ENCODE peak calls at places on chromosome 1, in four cellular contexts. One of them, this sample, is unnamed. For H3K4me1, the result is how much of the 10 kb centered on the place peaks cover.

GRCh38 chr1:93844262-93845045 is 34.6 kb downstream of the DNTTIP2 start:
- DNase-seq in psoas muscle: no peak
- DNase-seq in esophagus muscularis mucosa: peak
- DNase-seq in mammary epithelial cell: peak
- DNase-seq in this sample: peak

GRCh38 chr1:109980324-109981127 is 4.0 kb upstream of the AHCYL1 start:
- DNase-seq in psoas muscle: peak
- DNase-seq in mammary epithelial cell: peak
- DNase-seq in esophagus muscularis mucosa: no peak
- DNase-seq in this sample: no peak

GRCh38 chr1:89198081-89198480 is 661 bp downstream of the GBP4 start:
- DNase-seq in psoas muscle: no peak
- DNase-seq in esophagus muscularis mucosa: no peak
- DNase-seq in mammary epithelial cell: no peak
- DNase-seq in this sample: no peak

GRCh38 chr1:67729872-67730271 is 44.9 kb downstream of the GADD45A start:
- DNase-seq in psoas muscle: no peak
- DNase-seq in mammary epithelial cell: no peak
- DNase-seq in esophagus muscularis mucosa: no peak
- DNase-seq in this sample: no peak

GRCh38 chr1:23344987-23345472 is 946 bp upstream of the HNRNPR start:
- DNase-seq in mammary epithelial cell: no peak
- DNase-seq in psoas muscle: no peak
- DNase-seq in esophagus muscularis mucosa: no peak
- DNase-seq in this sample: no peak

GRCh38 chr1:43573066-43573799 is 42.5 kb downstream of the PTPRF start:
- DNase-seq in esophagus muscularis mucosa: no peak
- DNase-seq in psoas muscle: no peak
- DNase-seq in mammary epithelial cell: no peak
- DNase-seq in this sample: no peak

GRCh38 chr1:27342391-27342777 is 562 bp downstream of the SYTL1 start:
- DNase-seq in psoas muscle: no peak
- DNase-seq in mammary epithelial cell: no peak
- DNase-seq in esophagus muscularis mucosa: no peak
- DNase-seq in this sample: no peak

GRCh38 chr1:79235221-79236002 is 228.9 kb upstream of the ADGRL4 start:
- DNase-seq in mammary epithelial cell: peak
- DNase-seq in esophagus muscularis mucosa: no peak
- DNase-seq in psoas muscle: no peak
- DNase-seq in this sample: no peak

GRCh38 chr1:46184920-46185658 is 8.8 kb upstream of the P3R3URF start:
- DNase-seq in esophagus muscularis mucosa: no peak
- DNase-seq in psoas muscle: no peak
- DNase-seq in mammary epithelial cell: no peak
- DNase-seq in this sample: no peak

DNA sequence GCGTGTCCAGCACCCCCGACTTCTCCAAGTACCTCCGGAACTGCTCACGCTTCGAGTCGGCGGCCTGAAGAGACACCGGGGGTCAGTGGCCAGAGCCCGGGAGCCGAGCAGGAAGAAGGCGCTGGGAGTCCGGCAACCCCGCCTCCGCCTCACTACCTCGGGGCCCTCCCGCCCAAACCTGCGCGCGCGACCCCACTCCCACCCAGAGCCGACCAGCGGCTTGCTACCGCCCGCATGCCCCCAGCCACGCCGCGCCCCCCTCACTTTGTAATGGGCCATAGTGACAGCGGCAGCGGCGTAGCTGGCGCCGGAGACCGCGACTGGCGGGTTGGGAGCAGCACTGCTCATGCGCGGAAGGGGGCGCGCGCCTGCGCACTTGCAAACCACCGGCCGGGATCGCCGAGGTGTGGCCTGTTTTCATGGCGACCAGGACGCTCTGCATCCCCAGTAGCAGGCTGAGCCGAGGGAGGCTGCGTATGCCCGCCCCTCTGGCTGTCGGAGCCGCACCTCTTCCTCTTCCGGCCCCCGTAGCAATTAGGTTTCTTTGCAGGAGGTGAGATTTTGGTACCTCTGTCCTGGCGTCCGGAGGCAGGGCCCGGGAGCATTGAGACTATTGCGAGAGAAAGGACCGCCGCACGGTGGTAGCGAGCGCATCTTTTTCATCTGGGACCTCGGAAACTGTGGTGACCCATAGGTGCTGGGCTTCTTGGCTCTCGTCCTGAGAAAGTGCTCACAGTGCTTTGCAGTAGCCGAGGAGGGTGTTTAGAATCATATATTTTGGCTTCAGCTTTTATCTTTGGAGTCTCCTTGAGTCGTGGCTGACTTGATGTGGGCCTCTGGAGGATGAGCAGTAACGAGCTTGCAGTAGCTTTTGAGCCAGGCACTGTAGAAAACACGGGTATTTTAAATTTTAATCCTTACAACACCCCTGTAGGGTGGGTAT is at the start of gene MYCBP:
- DNase-seq in mammary epithelial cell: peak
- DNase-seq in psoas muscle: peak
- DNase-seq in esophagus muscularis mucosa: peak
- DNase-seq in this sample: peak
- TF ChIP-seq CTCF in mammary epithelial cell: no peak
- TF ChIP-seq CTCF in psoas muscle: peak
- TF ChIP-seq CTCF in esophagus muscularis mucosa: peak
- TF ChIP-seq CTCF in this sample: no peak

GRCh38 chr1:111705841-111706240 is 33.4 kb downstream of the INKA2 start:
- DNase-seq in psoas muscle: no peak
- DNase-seq in mammary epithelial cell: no peak
- DNase-seq in esophagus muscularis mucosa: no peak
- DNase-seq in this sample: no peak

GRCh38 chr1:111702504-111703050 is 36.6 kb downstream of the INKA2 start:
- DNase-seq in mammary epithelial cell: no peak
- DNase-seq in esophagus muscularis mucosa: no peak
- DNase-seq in psoas muscle: no peak
- DNase-seq in this sample: no peak

GRCh38 chr1:111706921-111707320 is 32.3 kb downstream of the INKA2 start:
- DNase-seq in esophagus muscularis mucosa: no peak
- DNase-seq in mammary epithelial cell: no peak
- DNase-seq in psoas muscle: no peak
- DNase-seq in this sample: no peak

GRCh38 chr1:111704240-111704639 is 35.0 kb downstream of the INKA2 start:
- DNase-seq in mammary epithelial cell: no peak
- DNase-seq in esophagus muscularis mucosa: no peak
- DNase-seq in psoas muscle: no peak
- DNase-seq in this sample: no peak

GRCh38 chr1:111704776-111705175 is 34.4 kb downstream of the INKA2 start:
- DNase-seq in psoas muscle: no peak
- DNase-seq in mammary epithelial cell: peak
- DNase-seq in esophagus muscularis mucosa: no peak
- DNase-seq in this sample: no peak
- H3K4me1 ChIP-seq in psoas muscle: under half
- H3K4me1 ChIP-seq in mammary epithelial cell: under half
- H3K4me1 ChIP-seq in esophagus muscularis mucosa: under half
- H3K4me1 ChIP-seq in this sample: under half

DNA sequence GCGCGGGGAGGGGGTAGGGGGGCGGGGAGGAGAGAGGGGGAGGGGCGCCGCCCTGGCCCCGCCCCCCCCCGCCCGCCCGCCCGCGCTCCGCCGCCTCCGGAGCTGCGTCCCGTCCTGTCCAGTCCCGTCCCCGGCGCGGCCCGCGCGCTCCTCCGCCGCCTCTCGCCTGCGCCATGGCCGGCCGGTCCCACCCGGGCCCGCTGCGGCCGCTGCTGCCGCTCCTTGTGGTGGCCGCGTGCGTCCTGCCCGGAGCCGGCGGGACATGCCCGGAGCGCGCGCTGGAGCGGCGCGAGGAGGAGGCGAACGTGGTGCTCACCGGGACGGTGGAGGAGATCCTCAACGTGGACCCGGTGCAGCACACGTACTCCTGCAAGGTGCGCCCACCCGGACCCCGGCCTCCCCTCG is at the start of gene AGRN:
- DNase-seq in esophagus muscularis mucosa: no peak
- DNase-seq in mammary epithelial cell: peak
- DNase-seq in psoas muscle: peak
- DNase-seq in this sample: no peak
- H3K27ac ChIP-seq in esophagus muscularis mucosa: peak
- H3K27ac ChIP-seq in mammary epithelial cell: peak
- H3K27ac ChIP-seq in psoas muscle: peak
- H3K27ac ChIP-seq in this sample: peak

DNA sequence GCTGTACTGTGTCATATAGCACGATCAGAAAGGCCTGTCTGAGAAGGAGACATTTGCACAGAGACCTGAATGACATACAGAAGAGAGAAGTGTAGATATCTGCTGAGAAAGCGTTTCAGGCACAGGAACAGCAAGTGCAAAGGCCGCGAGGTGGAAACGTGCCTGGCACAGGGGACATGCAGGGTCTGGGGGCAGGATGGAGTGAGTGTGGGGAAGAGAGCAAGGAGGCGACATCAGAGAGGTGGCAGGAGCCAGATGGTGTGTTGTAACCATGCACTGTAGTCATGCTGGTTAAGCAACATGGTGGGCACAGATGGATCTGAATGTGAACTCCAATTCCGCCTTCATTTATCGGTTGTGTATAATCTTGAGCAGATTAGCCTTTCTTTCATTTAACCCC is 13.0 kb downstream of the KRTCAP2 start:
- DNase-seq in psoas muscle: no peak
- DNase-seq in mammary epithelial cell: no peak
- DNase-seq in esophagus muscularis mucosa: no peak
- DNase-seq in this sample: no peak
- TF ChIP-seq CTCF in psoas muscle: no peak
- TF ChIP-seq CTCF in mammary epithelial cell: no peak
- TF ChIP-seq CTCF in esophagus muscularis mucosa: no peak
- TF ChIP-seq CTCF in this sample: no peak

DNA sequence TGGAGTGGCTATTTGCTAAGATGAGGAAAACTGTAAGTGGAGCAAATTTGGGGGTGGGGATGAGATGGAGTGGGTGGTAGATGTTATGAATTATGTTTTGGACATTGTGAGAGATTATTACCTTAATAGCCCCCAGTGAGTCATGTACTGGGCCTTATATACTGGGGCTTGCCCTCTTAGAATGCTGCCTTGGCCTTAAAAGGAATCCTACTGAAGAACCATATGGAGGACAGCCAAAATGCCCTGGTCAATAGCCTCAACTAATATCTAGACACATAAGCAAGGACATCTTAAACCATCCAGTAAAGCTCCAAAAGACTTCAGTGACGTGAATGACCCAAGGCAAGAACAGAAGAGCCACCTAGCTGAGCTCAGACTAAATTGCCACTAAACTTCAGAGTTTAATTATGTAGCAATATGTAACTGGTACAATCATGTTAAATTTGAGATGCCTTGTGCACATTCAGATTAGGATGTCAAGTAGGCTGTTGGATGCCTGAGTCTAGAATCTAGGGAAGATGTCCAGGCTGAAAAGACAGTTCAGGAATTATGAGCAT is 13.9 kb upstream of the IGSF3 start:
- DNase-seq in esophagus muscularis mucosa: no peak
- DNase-seq in psoas muscle: no peak
- DNase-seq in mammary epithelial cell: no peak
- DNase-seq in this sample: no peak
- H3K4me1 ChIP-seq in esophagus muscularis mucosa: under half
- H3K4me1 ChIP-seq in psoas muscle: under half
- H3K4me1 ChIP-seq in mammary epithelial cell: under half
- H3K4me1 ChIP-seq in this sample: under half

GRCh38 chr1:228736844-228737415 is 1.7 kb downstream of the RHOU start:
- DNase-seq in psoas muscle: no peak
- DNase-seq in mammary epithelial cell: no peak
- DNase-seq in esophagus muscularis mucosa: peak
- DNase-seq in this sample: no peak

GRCh38 chr1:228735871-228736586 is 750 bp downstream of the RHOU start:
- DNase-seq in mammary epithelial cell: no peak
- DNase-seq in esophagus muscularis mucosa: peak
- DNase-seq in psoas muscle: peak
- DNase-seq in this sample: peak

GRCh38 chr1:228739826-228740225 is 4.5 kb downstream of the RHOU start:
- DNase-seq in mammary epithelial cell: no peak
- DNase-seq in esophagus muscularis mucosa: no peak
- DNase-seq in psoas muscle: no peak
- DNase-seq in this sample: no peak

GRCh38 chr1:228734881-228735801 is at the start of gene RHOU:
- DNase-seq in mammary epithelial cell: peak
- DNase-seq in esophagus muscularis mucosa: peak
- DNase-seq in psoas muscle: peak
- DNase-seq in this sample: peak

DNA sequence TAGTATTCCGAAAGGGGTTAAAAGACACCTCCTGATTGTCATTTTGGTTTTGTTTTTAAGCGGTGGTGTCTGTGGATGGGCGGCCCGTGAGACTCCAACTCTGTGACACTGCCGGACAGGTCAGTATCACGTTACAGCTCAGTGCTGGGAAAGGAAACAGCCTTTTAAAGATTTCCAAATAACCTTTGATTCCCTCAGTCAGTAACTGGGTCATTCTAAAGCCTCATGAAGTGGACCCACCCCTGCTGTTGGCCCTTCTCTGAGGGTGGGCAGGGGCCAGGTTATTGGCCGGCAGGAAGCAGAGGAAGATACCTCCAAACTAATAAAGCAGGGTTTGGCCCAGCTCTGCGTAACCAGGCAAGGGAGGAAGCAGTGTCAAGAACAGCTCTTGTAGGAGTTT is 2.3 kb downstream of the RHOU start:
- DNase-seq in esophagus muscularis mucosa: no peak
- DNase-seq in psoas muscle: no peak
- DNase-seq in mammary epithelial cell: no peak
- DNase-seq in this sample: no peak
- H3K27ac ChIP-seq in esophagus muscularis mucosa: peak
- H3K27ac ChIP-seq in psoas muscle: peak
- H3K27ac ChIP-seq in mammary epithelial cell: no peak
- H3K27ac ChIP-seq in this sample: no peak

GRCh38 chr1:19648689-19649088 is 4.6 kb downstream of the NBL1 start:
- DNase-seq in mammary epithelial cell: no peak
- DNase-seq in psoas muscle: no peak
- DNase-seq in esophagus muscularis mucosa: no peak
- DNase-seq in this sample: no peak
- TF ChIP-seq CTCF in mammary epithelial cell: peak
- TF ChIP-seq CTCF in psoas muscle: no peak
- TF ChIP-seq CTCF in esophagus muscularis mucosa: peak
- TF ChIP-seq CTCF in this sample: no peak

GRCh38 chr1:185376288-185376687 is 59.2 kb upstream of the IVNS1ABP start:
- DNase-seq in mammary epithelial cell: no peak
- DNase-seq in esophagus muscularis mucosa: no peak
- DNase-seq in psoas muscle: no peak
- DNase-seq in this sample: no peak
- H3K4me1 ChIP-seq in mammary epithelial cell: under half
- H3K4me1 ChIP-seq in esophagus muscularis mucosa: under half
- H3K4me1 ChIP-seq in psoas muscle: under half
- H3K4me1 ChIP-seq in this sample: under half

GRCh38 chr1:54716299-54717047 is 812 bp downstream of the TTC4 start:
- DNase-seq in psoas muscle: no peak
- DNase-seq in esophagus muscularis mucosa: no peak
- DNase-seq in mammary epithelial cell: peak
- DNase-seq in this sample: no peak
- H3K27ac ChIP-seq in psoas muscle: peak
- H3K27ac ChIP-seq in esophagus muscularis mucosa: peak
- H3K27ac ChIP-seq in mammary epithelial cell: peak
- H3K27ac ChIP-seq in this sample: no peak